ENCODE peak calls at places on chromosomes 7 and 10, in nine cellular contexts. B is breast epithelium, K is esophagus squamous epithelium, G is lower lobe of right lung, C is mesendoderm, Z is heart left ventricle, R is tibial artery, A is gastrocnemius medialis, P is ovary. L is an unnamed sample.

GRCh38 chr10:43338117-43338516 is 33.3 kb upstream of the FXYD4 start:
- DNase-seq in P (no peak), B (no peak), A (no peak), Z (no peak), C (peak; percentile 40), K (no peak), G (no peak), R (no peak), L (no peak)

GRCh38 chr7:157841757-157842390 is 505.1 kb downstream of the DNAJB6 start:
- DNase-seq in C (peak; percentile 38), P (no peak), K (no peak), Z (no peak), G (no peak), B (no peak), A (no peak), R (no peak), L (peak; percentile 22)

GRCh38 chr7:148662646-148663045 is 36.1 kb upstream of the CUL1 start:
- DNase-seq in C (no peak), Z (no peak), G (no peak), R (no peak), B (no peak), P (no peak), A (no peak), K (no peak), L (no peak)

GRCh38 chr10:7611909-7612308 is 54.9 kb downstream of the ITIH5 start:
- DNase-seq in C (no peak), K (no peak), P (no peak), A (no peak), R (no peak), Z (no peak), B (no peak), G (no peak), L (no peak)

GRCh38 chr10:76779163-76779820 is 858.3 kb downstream of the KCNMA1 start:
- DNase-seq in A (no peak), K (no peak), R (no peak), Z (no peak), B (no peak), G (no peak), C (peak; percentile 63), P (no peak), L (no peak)

GRCh38 chr7:109021390-109021789 is 451.7 kb downstream of the DNAJB9 start:
- DNase-seq in C (no peak), A (no peak), B (no peak), G (no peak), P (no peak), K (no peak), R (no peak), Z (no peak), L (no peak)

GRCh38 chr10:109261231-109261630 is 662.1 kb downstream of the XPNPEP1 start:
- DNase-seq in A (no peak), K (no peak), C (no peak), G (no peak), B (no peak), P (no peak), R (no peak), Z (no peak), L (no peak)

GRCh38 chr7:129021656-129022055 is 33.3 kb downstream of the TNPO3 start:
- DNase-seq in G (no peak), Z (no peak), A (no peak), K (no peak), R (no peak), P (no peak), C (no peak), B (no peak), L (no peak)

GRCh38 chr7:135774284-135774683 is 25.7 kb upstream of the FAM180A start:
- DNase-seq in R (no peak), Z (no peak), G (no peak), C (peak; percentile 65), A (no peak), B (no peak), P (no peak), K (no peak), L (no peak)

GRCh38 chr10:34538291-34538829 is 276.7 kb downstream of the PARD3 start:
- DNase-seq in R (no peak), C (peak; percentile 64), P (no peak), K (no peak), Z (no peak), G (no peak), B (no peak), A (no peak), L (no peak)

GRCh38 chr10:100864981-100865380 is 47.8 kb upstream of the SLF2 start:
- DNase-seq in R (no peak), B (peak; percentile 34), A (no peak), Z (no peak), G (no peak), P (peak; percentile 56), C (no peak), K (no peak), L (no peak)

GRCh38 chr7:3915337-3915865 is 614.3 kb downstream of the SDK1 start:
- DNase-seq in K (no peak), P (no peak), G (no peak), B (no peak), Z (no peak), R (no peak), A (no peak), C (no peak), L (no peak)

GRCh38 chr7:16083931-16084330 is 337.4 kb downstream of the CRPPA start:
- DNase-seq in B (no peak), A (no peak), K (no peak), R (no peak), Z (no peak), P (no peak), G (no peak), C (peak; percentile 40), L (no peak)

GRCh38 chr10:69452676-69453415 is 1.6 kb downstream of the TSPAN15 start:
- DNase-seq in K (no peak), B (no peak), Z (no peak), C (no peak), A (no peak), R (no peak), G (no peak), P (no peak), L (no peak)
- H3K4me1 ChIP-seq in K (peaks cover 27% of the 10 kb centered on the region), B (no peaks in the 10 kb centered on the region), Z (peaks cover 2% of the 10 kb centered on the region), C (peaks cover 4% of the 10 kb centered on the region), A (peaks cover 64% of the 10 kb centered on the region), R (no peaks in the 10 kb centered on the region), G (peaks cover 60% of the 10 kb centered on the region), P (peaks cover 6% of the 10 kb centered on the region), L (no peaks in the 10 kb centered on the region)

GRCh38 chr7:149733131-149733531 is 40.3 kb downstream of the ZNF467 start:
- DNase-seq in A (no peak), C (no peak), G (peak; percentile 41), Z (no peak), R (no peak), P (no peak), B (peak; percentile 43), K (no peak), L (no peak)

GRCh38 chr7:149731207-149731955 is 42.0 kb downstream of the ZNF467 start:
- DNase-seq in R (peak; percentile 14), P (no peak), Z (no peak), G (peak; percentile 37), B (no peak), K (no peak), A (no peak), C (no peak), L (peak; percentile 28)

GRCh38 chr7:149733554-149734513 is 39.6 kb downstream of the ZNF467 start:
- DNase-seq in A (no peak), Z (peak; percentile 18), B (no peak), R (no peak), G (peak; percentile 45), C (no peak), K (no peak), P (no peak), L (peak; percentile 33)

GRCh38 chr7:149732111-149732561 is 41.3 kb downstream of the ZNF467 start:
- DNase-seq in G (peak; percentile 42), P (no peak), K (no peak), C (no peak), A (no peak), R (no peak), B (no peak), Z (peak; percentile 66), L (no peak)

DNA sequence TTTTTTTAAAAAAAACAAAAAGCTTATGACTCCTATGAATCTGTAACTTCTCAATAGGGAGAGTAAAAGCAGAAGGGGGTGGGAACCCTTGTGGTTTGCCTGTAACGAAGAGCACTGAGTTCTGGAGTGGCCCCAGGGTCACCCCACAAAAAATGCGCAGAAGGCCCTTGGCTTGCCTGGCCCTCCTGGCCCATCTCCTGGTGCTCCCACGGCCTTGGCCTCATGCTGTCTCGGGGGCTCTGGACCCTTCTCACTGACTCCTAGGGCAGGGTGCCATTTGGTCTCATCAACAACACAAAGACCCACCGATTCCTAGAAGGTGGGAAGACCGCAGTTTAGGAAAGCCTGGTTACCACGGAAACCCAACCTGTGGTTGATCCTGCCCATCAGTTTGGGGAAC is 40.8 kb downstream of the ZNF467 start:
- DNase-seq in C (no peak), B (peak; percentile 20), P (no peak), A (no peak), Z (no peak), R (no peak), G (peak; percentile 15), K (no peak), L (peak; percentile 9)
- H3K36me3 ChIP-seq in C (peaks cover 1% of the 10 kb centered on the region), B (peaks cover 5% of the 10 kb centered on the region), P (no peaks in the 10 kb centered on the region), A (peaks cover 24% of the 10 kb centered on the region), Z (peaks cover 55% of the 10 kb centered on the region), R (peaks cover 47% of the 10 kb centered on the region), G (peaks cover 58% of the 10 kb centered on the region), K (peaks cover 68% of the 10 kb centered on the region), L (peaks cover 4% of the 10 kb centered on the region)

GRCh38 chr10:117652228-117653169 is 110.0 kb downstream of the EMX2 start:
- DNase-seq in G (no peak), P (no peak), B (no peak), R (no peak), A (no peak), K (no peak), Z (no peak), C (no peak), L (no peak)
- H3K27ac ChIP-seq in G (no peak overlapping the region), P (no peak overlapping the region), B (no peak overlapping the region), R (no peak overlapping the region), A (no peak overlapping the region), K (peak overlapping the region; percentile 25), Z (no peak overlapping the region), C (no peak overlapping the region), L (no peak overlapping the region)

DNA sequence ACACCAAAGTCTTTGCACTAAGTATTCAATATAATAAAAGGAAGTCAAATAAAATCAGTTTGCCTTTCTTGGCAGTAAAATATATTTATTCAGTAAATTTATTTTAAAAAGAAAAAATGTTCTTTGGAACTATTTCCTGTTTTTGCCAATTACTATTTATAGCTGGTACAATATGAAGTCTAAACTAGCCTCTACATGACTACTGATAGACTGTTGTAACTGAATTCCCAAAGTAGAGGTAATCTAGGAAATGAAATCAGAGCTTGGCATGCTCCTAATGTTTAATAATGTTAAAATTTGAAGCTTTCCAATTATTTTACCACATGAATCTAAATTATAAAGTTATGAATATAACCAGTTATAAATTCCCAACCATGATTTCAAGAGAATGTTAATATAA is 385.5 kb downstream of the SEMA3D start:
- DNase-seq in R (no peak), C (no peak), B (no peak), K (no peak), Z (no peak), G (no peak), A (no peak), P (no peak), L (no peak)
- H3K4me1 ChIP-seq in R (no peaks in the 10 kb centered on the region), C (no peaks in the 10 kb centered on the region), B (no peaks in the 10 kb centered on the region), K (peaks cover 4% of the 10 kb centered on the region), Z (no peaks in the 10 kb centered on the region), G (no peaks in the 10 kb centered on the region), A (no peaks in the 10 kb centered on the region), P (no peaks in the 10 kb centered on the region), L (no peaks in the 10 kb centered on the region)